ENCODE peak calls at places on chromosomes 3 and 15, in six cellular contexts. H, C, S, U, N and V are unnamed samples.

GRCh38 chr15:92074646-92075045 is 221.1 kb downstream of the SLCO3A1 start:
- DNase-seq in H (no peak), C (no peak), S (no peak), U (no peak), N (no peak), V (peak; percentile 91)

GRCh38 chr3:124747111-124747981 is 17.1 kb downstream of the UMPS start:
- DNase-seq in H (no peak), C (no peak), S (no peak), U (no peak), N (no peak), V (no peak)

GRCh38 chr3:182139627-182140357 is 428.1 kb downstream of the SOX2 start:
- DNase-seq in H (no peak), C (no peak), S (no peak), U (no peak), N (no peak), V (no peak)

GRCh38 chr3:101848754-101849713 is at the start of gene NFKBIZ:
- DNase-seq in H (peak; percentile 94), C (peak; percentile 98), S (peak; percentile 97), U (peak; percentile 71), N (peak; percentile 91), V (peak; percentile 92)

GRCh38 chr3:45020534-45020933 is 5.6 kb upstream of the CLEC3B start:
- DNase-seq in H (no peak), C (no peak), S (no peak), U (no peak), N (no peak), V (no peak)

GRCh38 chr3:171984883-171985282 is 54.5 kb upstream of the FNDC3B start:
- DNase-seq in H (no peak), C (no peak), S (no peak), U (no peak), N (no peak), V (no peak)

GRCh38 chr15:74270854-74271520 is 34.9 kb downstream of the CCDC33 start:
- DNase-seq in H (no peak), C (no peak), S (no peak), U (no peak), N (no peak), V (no peak)

GRCh38 chr3:141378556-141378955 is 10.3 kb downstream of the ZBTB38 start:
- DNase-seq in H (peak; percentile 61), C (no peak), S (no peak), U (no peak), N (no peak), V (no peak)

GRCh38 chr3:197953881-197954280 is 3.9 kb downstream of the RPL35A start:
- DNase-seq in H (no peak), C (no peak), S (no peak), U (no peak), N (no peak), V (peak; percentile 81)

GRCh38 chr15:71146597-71146996 is 31.3 kb downstream of the THSD4 start:
- DNase-seq in H (no peak), C (no peak), S (no peak), U (no peak), N (no peak), V (no peak)

GRCh38 chr15:31299588-31300207 is 26.9 kb upstream of the KLF13 start:
- DNase-seq in H (no peak), C (no peak), S (peak; percentile 31), U (no peak), N (no peak), V (no peak)

GRCh38 chr3:31361391-31362273 is 171.1 kb upstream of the STT3B start:
- DNase-seq in H (no peak), C (no peak), S (no peak), U (no peak), N (no peak), V (peak; percentile 70)

GRCh38 chr15:69576948-69577351 is 124.3 kb downstream of the RPLP1 start:
- DNase-seq in H (no peak), C (no peak), S (no peak), U (no peak), N (no peak), V (no peak)

GRCh38 chr3:108064293-108064887 is 26.4 kb downstream of the CD47 start:
- DNase-seq in H (no peak), C (no peak), S (no peak), U (no peak), N (no peak), V (peak; percentile 5)

GRCh38 chr15:90807687-90808086 is 60.7 kb upstream of the FURIN start:
- DNase-seq in H (no peak), C (no peak), S (no peak), U (no peak), N (no peak), V (no peak)

GRCh38 chr3:103082501-103082900 is 647.7 kb downstream of the ZPLD1 start:
- DNase-seq in H (no peak), C (no peak), S (no peak), U (no peak), N (no peak), V (no peak)

GRCh38 chr15:34266751-34267150 is 41.9 kb downstream of the EMC4 start:
- DNase-seq in H (no peak), C (no peak), S (no peak), U (no peak), N (no peak), V (no peak)

GRCh38 chr15:34855893-34856292 is 60.5 kb upstream of the ACTC1 start:
- DNase-seq in H (no peak), C (no peak), S (no peak), U (no peak), N (no peak), V (peak; percentile 53)

GRCh38 chr3:72487078-72487765 is 361.0 kb downstream of the SHQ1 start:
- DNase-seq in H (peak; percentile 74), C (peak; percentile 72), S (peak; percentile 54), U (peak; percentile 65), N (peak; percentile 40), V (peak; percentile 82)

GRCh38 chr3:11238057-11238456 is 34.1 kb upstream of the ATG7 start:
- DNase-seq in H (peak; percentile 32), C (no peak), S (no peak), U (peak; percentile 73), N (no peak), V (peak; percentile 94)

GRCh38 chr15:72532991-72533601 is 59.0 kb downstream of the ARIH1 start:
- DNase-seq in H (peak; percentile 8), C (no peak), S (no peak), U (no peak), N (no peak), V (no peak)

GRCh38 chr3:18585019-18585968 is 160.2 kb upstream of the SATB1 start:
- DNase-seq in H (no peak), C (no peak), S (no peak), U (no peak), N (no peak), V (no peak)

GRCh38 chr3:8386221-8386620 is 115.4 kb upstream of the LMCD1 start:
- DNase-seq in H (no peak), C (no peak), S (no peak), U (peak; percentile 7), N (no peak), V (no peak)

GRCh38 chr15:41936155-41936554 is 36.2 kb downstream of the EHD4 start:
- DNase-seq in H (no peak), C (no peak), S (no peak), U (no peak), N (no peak), V (no peak)

GRCh38 chr3:133691410-133692107 is 29.8 kb upstream of the TOPBP1 start:
- DNase-seq in H (no peak), C (no peak), S (no peak), U (no peak), N (no peak), V (no peak)

GRCh38 chr3:55483196-55484095 is 3.7 kb downstream of the WNT5A start:
- DNase-seq in H (no peak), C (no peak), S (no peak), U (no peak), N (no peak), V (no peak)
- H3K4me3 ChIP-seq in H (no peak overlapping the region), C (peak overlapping the region; percentile 30), S (peak overlapping the region; percentile 48), U (peak overlapping the region; percentile 98), N (no peak overlapping the region), V (peak overlapping the region; percentile 35)

DNA sequence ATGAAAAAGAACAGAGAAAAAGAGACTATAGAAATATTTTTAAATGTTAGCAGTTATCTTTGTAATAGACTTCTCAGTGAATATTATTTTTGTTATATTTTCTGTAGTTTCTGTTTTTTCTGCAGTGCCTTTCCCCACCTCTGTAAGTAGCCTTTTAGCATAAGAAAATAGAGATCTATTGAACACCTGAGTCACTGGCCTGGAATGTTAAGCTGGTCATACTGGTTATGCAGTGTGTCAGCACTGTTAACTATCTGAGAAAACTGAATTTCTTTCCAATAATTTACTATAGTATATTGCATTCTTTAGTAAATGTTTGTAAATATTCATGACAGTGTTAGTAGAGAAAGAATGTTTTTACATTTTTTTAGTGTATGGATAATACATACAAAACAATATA is 79.8 kb downstream of the NECTIN3 start:
- DNase-seq in H (no peak), C (no peak), S (no peak), U (no peak), N (no peak), V (peak; percentile 61)
- TF ChIP-seq CTCF in H (no peak), C (no peak), S (no peak), U (peak; percentile 10), N (no peak), V (no peak)

DNA sequence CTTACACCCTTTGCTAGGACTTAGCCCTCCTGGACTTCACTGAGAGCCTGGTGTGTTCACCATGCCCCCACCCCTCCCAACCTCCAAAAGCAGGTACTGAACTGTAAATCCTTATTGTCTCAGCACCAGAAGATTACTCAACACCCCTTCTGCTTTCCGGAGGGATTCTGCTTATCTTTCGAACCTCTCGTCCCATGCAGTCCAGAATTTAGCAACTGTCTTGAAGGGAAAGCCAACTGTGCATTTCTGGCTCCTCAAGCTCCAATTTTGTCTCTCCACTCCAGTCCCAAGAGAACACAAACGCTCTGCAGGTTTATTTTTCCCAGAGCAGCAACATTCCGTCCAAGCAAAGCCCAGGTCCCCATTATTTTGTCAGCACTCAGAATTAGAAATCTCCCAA is 49.6 kb downstream of the RFTN1 start:
- DNase-seq in H (no peak), C (no peak), S (no peak), U (no peak), N (no peak), V (no peak)
- H3K4me3 ChIP-seq in H (no peak overlapping the region), C (no peak overlapping the region), S (no peak overlapping the region), U (no peak overlapping the region), N (no peak overlapping the region), V (no peak overlapping the region)

GRCh38 chr3:121988146-121988545 is 33.9 kb downstream of the ILDR1 start:
- DNase-seq in H (no peak), C (no peak), S (no peak), U (no peak), N (no peak), V (no peak)

GRCh38 chr3:121992601-121993560 is 29.2 kb downstream of the ILDR1 start:
- DNase-seq in H (peak; percentile 73), C (no peak), S (no peak), U (no peak), N (no peak), V (no peak)

GRCh38 chr3:121995190-121996137 is 26.6 kb downstream of the ILDR1 start:
- DNase-seq in H (peak; percentile 76), C (peak; percentile 78), S (peak; percentile 63), U (peak; percentile 11), N (peak; percentile 21), V (peak; percentile 33)

GRCh38 chr3:121985841-121986240 is 36.2 kb downstream of the ILDR1 start:
- DNase-seq in H (no peak), C (no peak), S (no peak), U (no peak), N (no peak), V (no peak)

DNA sequence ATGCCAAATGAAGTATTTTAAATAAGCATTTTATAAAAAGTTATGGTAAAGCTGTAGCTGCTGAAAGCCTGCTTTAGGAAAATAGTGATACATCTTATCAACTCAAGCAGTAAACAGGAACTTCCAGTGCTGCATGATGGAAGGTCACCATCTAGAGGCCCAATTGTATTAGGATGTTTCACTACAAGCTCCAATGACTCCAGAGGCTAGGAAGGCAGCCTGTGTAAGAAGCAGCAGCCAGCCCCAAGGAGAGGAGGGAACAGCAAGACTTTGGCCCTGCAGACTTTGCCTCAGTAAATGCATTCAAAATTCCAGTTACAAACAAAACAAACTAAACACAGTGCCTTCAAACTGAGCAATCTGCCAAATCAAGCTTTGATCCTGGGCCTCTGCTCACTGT is 32.1 kb downstream of the ILDR1 start:
- DNase-seq in H (no peak), C (no peak), S (no peak), U (no peak), N (no peak), V (no peak)
- TF ChIP-seq CTCF in H (no peak), C (no peak), S (peak; percentile 11), U (no peak), N (no peak), V (no peak)